ENCODE peak calls at places on chromosomes 4 and X, in nine cellular contexts. One of them, this sample, is unnamed.

GRCh38 chrX:107025538-107025937 is 25.5 kb upstream of the MORC4 start:
- DNase-seq in heart right ventricle: no peak
- DNase-seq in HT-29: peak; percentile 51
- DNase-seq in left ventricle myocardium superior: no peak
- DNase-seq in Right ventricle myocardium superior: no peak
- DNase-seq in neuronal stem cell: peak; percentile 12
- DNase-seq in hepatocyte: peak; percentile 39
- DNase-seq in GM03348: peak; percentile 22
- DNase-seq in endothelial cell: peak; percentile 15
- DNase-seq in this sample: peak; percentile 1

GRCh38 chrX:3451566-3451965 is 105.1 kb upstream of the MXRA5 start:
- DNase-seq in heart right ventricle: no peak
- DNase-seq in HT-29: no peak
- DNase-seq in left ventricle myocardium superior: no peak
- DNase-seq in Right ventricle myocardium superior: no peak
- DNase-seq in neuronal stem cell: no peak
- DNase-seq in hepatocyte: no peak
- DNase-seq in GM03348: no peak
- DNase-seq in endothelial cell: no peak
- DNase-seq in this sample: no peak

GRCh38 chr4:6199344-6199921 is 916 bp downstream of the JAKMIP1 start:
- DNase-seq in heart right ventricle: no peak
- DNase-seq in HT-29: no peak
- DNase-seq in left ventricle myocardium superior: no peak
- DNase-seq in Right ventricle myocardium superior: no peak
- DNase-seq in neuronal stem cell: no peak
- DNase-seq in hepatocyte: peak; percentile 18
- DNase-seq in GM03348: no peak
- DNase-seq in endothelial cell: no peak
- DNase-seq in this sample: peak; percentile 15

GRCh38 chrX:153772608-153773217 is 8.1 kb upstream of the SRPK3 start:
- DNase-seq in heart right ventricle: no peak
- DNase-seq in HT-29: no peak
- DNase-seq in left ventricle myocardium superior: no peak
- DNase-seq in Right ventricle myocardium superior: peak; percentile 2
- DNase-seq in neuronal stem cell: no peak
- DNase-seq in hepatocyte: no peak
- DNase-seq in GM03348: no peak
- DNase-seq in endothelial cell: no peak
- DNase-seq in this sample: no peak

GRCh38 chrX:10111364-10112148 is 45.2 kb upstream of the CLCN4 start:
- DNase-seq in heart right ventricle: peak; percentile 42
- DNase-seq in HT-29: no peak
- DNase-seq in left ventricle myocardium superior: peak; percentile 57
- DNase-seq in Right ventricle myocardium superior: peak; percentile 50
- DNase-seq in neuronal stem cell: no peak
- DNase-seq in hepatocyte: no peak
- DNase-seq in GM03348: no peak
- DNase-seq in endothelial cell: no peak
- DNase-seq in this sample: peak; percentile 74

GRCh38 chrX:20519077-20519617 is 252.4 kb upstream of the RPS6KA3 start:
- DNase-seq in heart right ventricle: no peak
- DNase-seq in HT-29: no peak
- DNase-seq in left ventricle myocardium superior: no peak
- DNase-seq in Right ventricle myocardium superior: no peak
- DNase-seq in neuronal stem cell: no peak
- DNase-seq in hepatocyte: peak; percentile 20
- DNase-seq in GM03348: no peak
- DNase-seq in endothelial cell: no peak
- DNase-seq in this sample: no peak

GRCh38 chrX:40153335-40154221 is 55.8 kb upstream of the BCOR start:
- DNase-seq in heart right ventricle: no peak
- DNase-seq in HT-29: no peak
- DNase-seq in left ventricle myocardium superior: peak; percentile 74
- DNase-seq in Right ventricle myocardium superior: peak; percentile 72
- DNase-seq in neuronal stem cell: no peak
- DNase-seq in hepatocyte: peak; percentile 76
- DNase-seq in GM03348: peak; percentile 41
- DNase-seq in endothelial cell: peak; percentile 22
- DNase-seq in this sample: peak; percentile 53

GRCh38 chr4:26242451-26242850 is 78.4 kb upstream of the RBPJ start:
- DNase-seq in heart right ventricle: no peak
- DNase-seq in HT-29: no peak
- DNase-seq in left ventricle myocardium superior: no peak
- DNase-seq in Right ventricle myocardium superior: no peak
- DNase-seq in neuronal stem cell: no peak
- DNase-seq in hepatocyte: no peak
- DNase-seq in GM03348: peak; percentile 45
- DNase-seq in endothelial cell: no peak
- DNase-seq in this sample: no peak

GRCh38 chr4:116839826-116840225 is 245.6 kb downstream of the TRAM1L1 start:
- DNase-seq in heart right ventricle: no peak
- DNase-seq in HT-29: no peak
- DNase-seq in left ventricle myocardium superior: peak; percentile 17
- DNase-seq in Right ventricle myocardium superior: no peak
- DNase-seq in neuronal stem cell: no peak
- DNase-seq in hepatocyte: no peak
- DNase-seq in GM03348: no peak
- DNase-seq in endothelial cell: no peak
- DNase-seq in this sample: no peak

This sample was measured in central memory CD4-positive, alpha-beta T cell.